ENCODE peak calls at places on chromosomes 1 and 21, in seven cellular contexts. G is left colon; S is stimulated activated CD4-positive, alpha-beta T cell treated with anti-CD3 and anti-CD28 coated beads, Interleukin-1b, Interleukin-23, amount 100 ng/mL, for 4 hours; H is neural crest cell; Y is ACHN; C is GM19239; N is AG08396. V is an unnamed sample.

GRCh38 chr1:221437924-221438323 is 304.0 kb downstream of the DUSP10 start:
- DNase-seq in G (no peak), S (no peak), H (no peak), Y (no peak), C (no peak), N (no peak), V (no peak)

GRCh38 chr1:165069829-165070228 is 286.7 kb downstream of the LMX1A start:
- DNase-seq in G (peak), S (no peak), H (no peak), Y (no peak), C (no peak), N (no peak), V (no peak)

GRCh38 chr1:167152192-167152876 is 58.5 kb downstream of the STYXL2 start:
- DNase-seq in G (no peak), S (no peak), H (no peak), Y (no peak), C (no peak), N (no peak), V (no peak)

GRCh38 chr1:21165076-21165475 is 11.6 kb downstream of the EIF4G3 start:
- DNase-seq in G (no peak), S (no peak), H (no peak), Y (no peak), C (no peak), N (no peak), V (no peak)

GRCh38 chr1:7235871-7236472 is 450.7 kb downstream of the CAMTA1 start:
- DNase-seq in G (no peak), S (no peak), H (no peak), Y (no peak), C (no peak), N (no peak), V (no peak)

GRCh38 chr1:98903261-98903660 is 101.4 kb downstream of the PLPPR5 start:
- DNase-seq in G (no peak), S (no peak), H (no peak), Y (no peak), C (no peak), N (peak), V (no peak)

GRCh38 chr1:10052347-10052746 is 19.6 kb downstream of the UBE4B start:
- DNase-seq in G (no peak), S (no peak), H (no peak), Y (no peak), C (no peak), N (no peak), V (no peak)

GRCh38 chr1:31633117-31633516 is 11.6 kb downstream of the PEF1 start:
- DNase-seq in G (peak), S (no peak), H (no peak), Y (peak), C (no peak), N (no peak), V (no peak)

GRCh38 chr1:184626076-184627011 is 128.3 kb downstream of the EDEM3 start:
- DNase-seq in G (no peak), S (no peak), H (no peak), Y (no peak), C (no peak), N (no peak), V (no peak)

GRCh38 chr1:201267481-201268229 is 15.7 kb upstream of the PKP1 start:
- DNase-seq in G (no peak), S (no peak), H (no peak), Y (peak), C (no peak), N (no peak), V (peak)

GRCh38 chr21:26881504-26882228 is 36.5 kb upstream of the ADAMTS1 start:
- DNase-seq in G (no peak), S (no peak), H (no peak), Y (peak), C (no peak), N (peak), V (no peak)

GRCh38 chr1:224641030-224641429 is 24.9 kb downstream of the CNIH3 start:
- DNase-seq in G (peak), S (no peak), H (no peak), Y (no peak), C (no peak), N (no peak), V (no peak)

GRCh38 chr1:147570907-147571306 is 29.6 kb downstream of the BCL9 start:
- DNase-seq in G (no peak), S (no peak), H (no peak), Y (no peak), C (no peak), N (no peak), V (no peak)

GRCh38 chr1:76802094-76802493 is 65.2 kb upstream of the ST6GALNAC5 start:
- DNase-seq in G (no peak), S (no peak), H (no peak), Y (no peak), C (no peak), N (no peak), V (no peak)